ENCODE peak calls at places on chromosomes 6 and 20, in six cellular contexts. W is HFFc6, C is K562, V is right atrium auricular region, A is NB4, S is HFF-Myc. Y is an unnamed sample.

GRCh38 chr6:39225946-39226437 is 3.3 kb downstream of the KCNK5 start:
- DNase-seq in S (no peak), C (peak; percentile 88), W (no peak), A (peak; percentile 96), V (no peak), Y (peak; percentile 36)

GRCh38 chr20:40286991-40287531 is 402.0 kb downstream of the MAFB start:
- DNase-seq in S (no peak), A (no peak), C (no peak), V (no peak), W (no peak), Y (no peak)

GRCh38 chr6:32622545-32623401 is 14.4 kb upstream of the HLA-DQA1 start:
- DNase-seq in A (peak; percentile 62), C (peak; percentile 4), S (peak; percentile 10), W (peak; percentile 6), V (no peak), Y (peak; percentile 94)

GRCh38 chr6:26250806-26251075 is 114.3 kb upstream of the BTN3A2 start:
- DNase-seq in S (no peak), C (no peak), V (no peak), A (no peak), W (peak; percentile 31), Y (no peak)

GRCh38 chr6:125086716-125087115 is 66.9 kb upstream of the TPD52L1 start:
- DNase-seq in V (no peak), S (no peak), C (peak; percentile 50), W (no peak), A (no peak), Y (no peak)

GRCh38 chr6:157574851-157575424 is 193.9 kb downstream of the ZDHHC14 start:
- DNase-seq in S (no peak), V (no peak), W (no peak), A (no peak), C (no peak), Y (no peak)

GRCh38 chr20:2379511-2380229 is 1.0 kb upstream of the TGM6 start:
- DNase-seq in C (no peak), W (no peak), V (no peak), A (peak; percentile 35), S (no peak), Y (peak; percentile 29)

GRCh38 chr6:43271944-43272343 is 26.1 kb upstream of the SLC22A7 start:
- DNase-seq in V (no peak), C (no peak), S (no peak), A (no peak), W (no peak), Y (no peak)

GRCh38 chr6:69392745-69393144 is 404.1 kb downstream of the LMBRD1 start:
- DNase-seq in S (no peak), W (no peak), A (no peak), C (no peak), V (no peak), Y (no peak)

GRCh38 chr6:145924600-145924999 is 39.6 kb downstream of the SHPRH start:
- DNase-seq in W (no peak), C (no peak), A (no peak), S (no peak), V (no peak), Y (no peak)

GRCh38 chr6:106510090-106510970 is 119.0 kb downstream of the RTN4IP1 start:
- DNase-seq in A (peak; percentile 94), W (no peak), V (no peak), C (no peak), S (no peak), Y (peak; percentile 87)

GRCh38 chr20:2305946-2306345 is 10.1 kb downstream of the TGM3 start:
- DNase-seq in A (no peak), C (no peak), V (no peak), S (no peak), W (no peak), Y (no peak)

GRCh38 chr6:23280445-23280844 is 711.1 kb downstream of the HDGFL1 start:
- DNase-seq in V (no peak), A (peak; percentile 31), C (no peak), S (no peak), W (no peak), Y (no peak)

GRCh38 chr20:10970109-10970508 is 296.3 kb upstream of the JAG1 start:
- DNase-seq in C (no peak), W (no peak), A (no peak), S (no peak), V (no peak), Y (no peak)

GRCh38 chr20:60407011-60407771 is 449.0 kb downstream of the CDH26 start:
- DNase-seq in C (no peak), V (no peak), A (no peak), S (no peak), W (no peak), Y (no peak)

GRCh38 chr6:41080623-41081022 is 7.8 kb downstream of the NFYA start:
- DNase-seq in A (no peak), W (no peak), V (no peak), C (no peak), S (no peak), Y (no peak)

GRCh38 chr20:45538209-45538798 is 978 bp downstream of the WFDC6 start:
- DNase-seq in A (no peak), W (peak; percentile 14), V (no peak), C (no peak), S (no peak), Y (no peak)

GRCh38 chr6:134034478-134034877 is 17.9 kb downstream of the SLC2A12 start:
- DNase-seq in C (peak; percentile 62), S (no peak), W (no peak), A (no peak), V (no peak), Y (no peak)

GRCh38 chr20:46243707-46244628 is 64.3 kb downstream of the CDH22 start:
- DNase-seq in S (no peak), V (no peak), A (peak; percentile 46), W (no peak), C (no peak), Y (no peak)

GRCh38 chr20:56981301-56981700 is 285.1 kb downstream of the BMP7 start:
- DNase-seq in S (no peak), W (no peak), C (no peak), V (no peak), A (no peak), Y (no peak)

GRCh38 chr6:100269189-100269588 is 195.5 kb downstream of the SIM1 start:
- DNase-seq in S (no peak), C (no peak), W (peak; percentile 63), V (no peak), A (no peak), Y (no peak)

GRCh38 chr6:114108119-114109002 is 137.4 kb upstream of the HDAC2 start:
- DNase-seq in C (peak; percentile 66), S (peak; percentile 27), A (peak; percentile 58), W (peak; percentile 68), V (peak; percentile 66), Y (peak; percentile 66)

GRCh38 chr20:9759392-9759791 is 79.5 kb downstream of the PAK5 start:
- DNase-seq in V (no peak), C (no peak), W (no peak), S (no peak), A (no peak), Y (no peak)

GRCh38 chr20:47205577-47206123 is 150.8 kb downstream of the ZMYND8 start:
- DNase-seq in A (peak; percentile 61), S (peak; percentile 40), W (peak; percentile 82), C (peak; percentile 76), V (peak; percentile 83), Y (peak; percentile 82)

GRCh38 chr6:33904050-33904827 is 100.4 kb upstream of the MLN start:
- DNase-seq in W (no peak), C (peak; percentile 91), V (no peak), A (peak; percentile 38), S (no peak), Y (peak; percentile 88)

GRCh38 chr6:27495386-27496135 is 22.7 kb upstream of the ZNF184 start:
- DNase-seq in S (peak; percentile 85), C (peak; percentile 94), V (no peak), A (peak; percentile 90), W (peak; percentile 97), Y (peak; percentile 88)

GRCh38 chr6:41193884-41194283 is 7.1 kb downstream of the TREML2 start:
- DNase-seq in C (no peak), W (no peak), V (peak; percentile 2), S (no peak), A (no peak), Y (no peak)

GRCh38 chr20:58389324-58389967 is 417 bp downstream of the VAPB start:
- DNase-seq in W (peak; percentile 11), V (no peak), S (no peak), C (peak; percentile 55), A (no peak), Y (peak; percentile 70)

GRCh38 chr6:134310206-134310605 is 7.7 kb downstream of the SGK1 start:
- DNase-seq in W (no peak), A (no peak), V (no peak), C (no peak), S (no peak), Y (no peak)

DNA sequence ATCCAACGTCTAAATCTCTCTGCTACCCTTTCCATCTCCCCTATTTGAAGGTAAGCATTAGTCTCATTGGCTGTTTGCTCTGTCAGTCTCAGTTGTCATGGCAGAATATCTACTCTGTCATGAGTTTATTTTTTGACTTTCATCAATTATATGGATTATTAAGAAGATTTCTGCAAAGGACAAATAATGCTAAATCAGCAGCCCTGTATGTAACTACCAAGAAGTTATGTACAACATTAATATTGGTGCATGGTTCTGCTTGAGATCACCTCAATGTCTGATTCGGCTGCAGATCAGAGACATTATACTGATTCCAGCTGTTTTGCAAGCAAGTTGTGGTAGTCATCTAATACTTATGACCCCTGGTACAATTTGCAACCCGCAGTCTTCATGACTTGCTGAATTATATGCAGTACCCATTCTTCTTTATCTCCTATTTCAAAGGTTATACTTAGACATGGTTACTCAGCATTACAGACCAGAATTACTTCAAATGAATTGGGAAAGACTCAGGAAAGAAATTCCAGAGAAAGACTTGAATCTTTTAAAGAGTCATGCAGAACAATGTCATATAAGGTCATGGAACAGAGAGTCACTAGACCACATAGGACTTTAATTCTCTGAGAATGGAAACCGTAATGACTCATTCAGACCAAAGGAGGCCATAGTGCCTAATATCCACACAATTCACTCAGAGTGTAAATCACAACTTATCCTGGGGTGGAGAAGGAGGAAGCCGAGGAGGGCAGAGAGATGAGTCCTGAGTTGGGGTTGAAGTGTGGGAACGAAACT is 201.4 kb downstream of the IBTK start:
- DNase-seq in C (no peak), W (peak; percentile 76), A (no peak), V (no peak), S (no peak), Y (no peak)
- TF ChIP-seq CTCF in C (no peak), W (peak; percentile 27), A (no peak), V (no peak), S (no peak), Y (no peak)

GRCh38 chr20:17281478-17281877 is 54.6 kb downstream of the PCSK2 start:
- DNase-seq in V (no peak), C (peak; percentile 38), S (no peak), A (peak; percentile 36), W (no peak), Y (peak; percentile 47)
- TF ChIP-seq CTCF in V (no peak), C (peak; percentile 46), S (no peak), A (peak; percentile 80), W (no peak), Y (peak; percentile 56)

DNA sequence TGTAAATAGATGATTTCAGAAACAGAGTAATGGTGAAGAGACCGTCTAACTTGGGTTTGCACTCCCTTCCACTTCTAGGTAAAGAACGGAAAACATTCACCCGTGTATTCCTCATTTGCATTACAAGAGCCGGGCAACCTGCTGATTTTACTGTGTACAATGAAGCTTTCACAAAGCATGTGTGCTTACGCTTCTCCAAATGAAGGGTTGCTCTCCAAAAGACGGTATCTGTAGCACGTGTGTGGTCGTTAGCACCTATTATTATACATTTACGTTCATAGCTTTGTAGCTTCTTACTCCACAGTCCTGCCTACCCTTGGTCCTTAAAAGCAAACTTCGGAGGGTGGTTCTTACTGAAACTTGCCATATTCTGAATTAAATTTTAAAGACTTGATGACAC is 61.7 kb upstream of the KCNG1 start:
- DNase-seq in W (no peak), S (no peak), C (no peak), A (no peak), V (no peak), Y (no peak)
- TF ChIP-seq CTCF in W (no peak), S (no peak), C (no peak), A (no peak), V (no peak), Y (no peak)

GRCh38 chr6:79431469-79431868 is 105.8 kb downstream of the LCA5 start:
- DNase-seq in A (no peak), V (no peak), S (no peak), C (peak; percentile 26), W (no peak), Y (peak; percentile 25)
- TF ChIP-seq CTCF in A (no peak), V (no peak), S (no peak), C (peak; percentile 40), W (peak; percentile 29), Y (peak; percentile 24)